ENCODE peak calls at places on chromosomes 5 and 9, in eight cellular contexts. One of them, this sample, is unnamed.

GRCh38 chr9:5510360-5510931 is at the start of gene PDCD1LG2:
- DNase-seq in adipocyte: peak; percentile 83
- DNase-seq in neural progenitor cell: no peak
- DNase-seq in fibroblast of lung: peak; percentile 81
- DNase-seq in astrocyte: peak; percentile 84
- DNase-seq in SK-N-SH: peak; percentile 32
- DNase-seq in GM12878: peak; percentile 76
- DNase-seq in endodermal cell: no peak
- DNase-seq in this sample: no peak

GRCh38 chr9:134481762-134482161 is 155.5 kb downstream of the RXRA start:
- DNase-seq in adipocyte: no peak
- DNase-seq in neural progenitor cell: no peak
- DNase-seq in fibroblast of lung: no peak
- DNase-seq in astrocyte: no peak
- DNase-seq in SK-N-SH: no peak
- DNase-seq in GM12878: no peak
- DNase-seq in endodermal cell: no peak
- DNase-seq in this sample: peak; percentile 53

GRCh38 chr9:116791314-116791713 is 104.2 kb downstream of the TRIM32 start:
- DNase-seq in adipocyte: no peak
- DNase-seq in neural progenitor cell: no peak
- DNase-seq in fibroblast of lung: peak; percentile 49
- DNase-seq in astrocyte: no peak
- DNase-seq in SK-N-SH: no peak
- DNase-seq in GM12878: no peak
- DNase-seq in endodermal cell: no peak
- DNase-seq in this sample: no peak

GRCh38 chr9:120711354-120711753 is 2.9 kb downstream of the MEGF9 start:
- DNase-seq in adipocyte: peak; percentile 28
- DNase-seq in neural progenitor cell: no peak
- DNase-seq in fibroblast of lung: peak; percentile 6
- DNase-seq in astrocyte: no peak
- DNase-seq in SK-N-SH: no peak
- DNase-seq in GM12878: no peak
- DNase-seq in endodermal cell: no peak
- DNase-seq in this sample: no peak

GRCh38 chr9:69324549-69325401 is at the start of gene ENTREP1:
- DNase-seq in adipocyte: peak; percentile 61
- DNase-seq in neural progenitor cell: peak; percentile 70
- DNase-seq in fibroblast of lung: peak; percentile 19
- DNase-seq in astrocyte: peak; percentile 42
- DNase-seq in SK-N-SH: peak; percentile 73
- DNase-seq in GM12878: no peak
- DNase-seq in endodermal cell: peak; percentile 90
- DNase-seq in this sample: peak; percentile 92

GRCh38 chr9:133370680-133371079 is 5.2 kb downstream of the SURF4 start:
- DNase-seq in adipocyte: no peak
- DNase-seq in neural progenitor cell: no peak
- DNase-seq in fibroblast of lung: no peak
- DNase-seq in astrocyte: no peak
- DNase-seq in SK-N-SH: no peak
- DNase-seq in GM12878: no peak
- DNase-seq in endodermal cell: no peak
- DNase-seq in this sample: no peak

GRCh38 chr9:114850871-114851270 is 45.0 kb upstream of the TNFSF15 start:
- DNase-seq in adipocyte: peak; percentile 84
- DNase-seq in neural progenitor cell: no peak
- DNase-seq in fibroblast of lung: no peak
- DNase-seq in astrocyte: peak; percentile 29
- DNase-seq in SK-N-SH: no peak
- DNase-seq in GM12878: no peak
- DNase-seq in endodermal cell: no peak
- DNase-seq in this sample: no peak

GRCh38 chr5:68932830-68933434 is 160.9 kb upstream of the SLC30A5 start:
- DNase-seq in adipocyte: no peak
- DNase-seq in neural progenitor cell: peak; percentile 49
- DNase-seq in fibroblast of lung: no peak
- DNase-seq in astrocyte: no peak
- DNase-seq in SK-N-SH: no peak
- DNase-seq in GM12878: no peak
- DNase-seq in endodermal cell: peak; percentile 55
- DNase-seq in this sample: no peak

GRCh38 chr5:76413746-76414145 is 10.7 kb downstream of the IQGAP2 start:
- DNase-seq in adipocyte: no peak
- DNase-seq in neural progenitor cell: no peak
- DNase-seq in fibroblast of lung: no peak
- DNase-seq in astrocyte: no peak
- DNase-seq in SK-N-SH: no peak
- DNase-seq in GM12878: no peak
- DNase-seq in endodermal cell: no peak
- DNase-seq in this sample: no peak

GRCh38 chr5:76419597-76419996 is 16.5 kb downstream of the IQGAP2 start:
- DNase-seq in adipocyte: no peak
- DNase-seq in neural progenitor cell: no peak
- DNase-seq in fibroblast of lung: no peak
- DNase-seq in astrocyte: no peak
- DNase-seq in SK-N-SH: no peak
- DNase-seq in GM12878: no peak
- DNase-seq in endodermal cell: no peak
- DNase-seq in this sample: no peak

GRCh38 chr5:76414788-76415187 is 11.7 kb downstream of the IQGAP2 start:
- DNase-seq in adipocyte: no peak
- DNase-seq in neural progenitor cell: no peak
- DNase-seq in fibroblast of lung: no peak
- DNase-seq in astrocyte: no peak
- DNase-seq in SK-N-SH: no peak
- DNase-seq in GM12878: no peak
- DNase-seq in endodermal cell: no peak
- DNase-seq in this sample: no peak

GRCh38 chr5:76412511-76412910 is 9.4 kb downstream of the IQGAP2 start:
- DNase-seq in adipocyte: no peak
- DNase-seq in neural progenitor cell: no peak
- DNase-seq in fibroblast of lung: no peak
- DNase-seq in astrocyte: no peak
- DNase-seq in SK-N-SH: no peak
- DNase-seq in GM12878: no peak
- DNase-seq in endodermal cell: no peak
- DNase-seq in this sample: no peak

GRCh38 chr5:76415855-76416254 is 12.8 kb downstream of the IQGAP2 start:
- DNase-seq in adipocyte: no peak
- DNase-seq in neural progenitor cell: no peak
- DNase-seq in fibroblast of lung: no peak
- DNase-seq in astrocyte: no peak
- DNase-seq in SK-N-SH: no peak
- DNase-seq in GM12878: no peak
- DNase-seq in endodermal cell: no peak
- DNase-seq in this sample: no peak
- H3K9ac ChIP-seq in adipocyte: no peak overlapping the region
- H3K9ac ChIP-seq in neural progenitor cell: no peak overlapping the region
- H3K9ac ChIP-seq in fibroblast of lung: no peak overlapping the region
- H3K9ac ChIP-seq in astrocyte: no peak overlapping the region
- H3K9ac ChIP-seq in SK-N-SH: no peak overlapping the region
- H3K9ac ChIP-seq in GM12878: no peak overlapping the region
- H3K9ac ChIP-seq in endodermal cell: no peak overlapping the region
- H3K9ac ChIP-seq in this sample: no peak overlapping the region

GRCh38 chr5:141422742-141423291 is 2.0 kb downstream of the PCDHGA11 start:
- DNase-seq in adipocyte: no peak
- DNase-seq in neural progenitor cell: no peak
- DNase-seq in fibroblast of lung: no peak
- DNase-seq in astrocyte: no peak
- DNase-seq in SK-N-SH: no peak
- DNase-seq in GM12878: no peak
- DNase-seq in endodermal cell: no peak
- DNase-seq in this sample: no peak

GRCh38 chr5:141421489-141421855 is 621 bp downstream of the PCDHGA11 start:
- DNase-seq in adipocyte: no peak
- DNase-seq in neural progenitor cell: no peak
- DNase-seq in fibroblast of lung: peak; percentile 34
- DNase-seq in astrocyte: no peak
- DNase-seq in SK-N-SH: no peak
- DNase-seq in GM12878: no peak
- DNase-seq in endodermal cell: no peak
- DNase-seq in this sample: no peak

GRCh38 chr5:141419074-141419880 is 1.6 kb upstream of the PCDHGA11 start:
- DNase-seq in adipocyte: no peak
- DNase-seq in neural progenitor cell: no peak
- DNase-seq in fibroblast of lung: no peak
- DNase-seq in astrocyte: no peak
- DNase-seq in SK-N-SH: no peak
- DNase-seq in GM12878: no peak
- DNase-seq in endodermal cell: no peak
- DNase-seq in this sample: no peak

DNA sequence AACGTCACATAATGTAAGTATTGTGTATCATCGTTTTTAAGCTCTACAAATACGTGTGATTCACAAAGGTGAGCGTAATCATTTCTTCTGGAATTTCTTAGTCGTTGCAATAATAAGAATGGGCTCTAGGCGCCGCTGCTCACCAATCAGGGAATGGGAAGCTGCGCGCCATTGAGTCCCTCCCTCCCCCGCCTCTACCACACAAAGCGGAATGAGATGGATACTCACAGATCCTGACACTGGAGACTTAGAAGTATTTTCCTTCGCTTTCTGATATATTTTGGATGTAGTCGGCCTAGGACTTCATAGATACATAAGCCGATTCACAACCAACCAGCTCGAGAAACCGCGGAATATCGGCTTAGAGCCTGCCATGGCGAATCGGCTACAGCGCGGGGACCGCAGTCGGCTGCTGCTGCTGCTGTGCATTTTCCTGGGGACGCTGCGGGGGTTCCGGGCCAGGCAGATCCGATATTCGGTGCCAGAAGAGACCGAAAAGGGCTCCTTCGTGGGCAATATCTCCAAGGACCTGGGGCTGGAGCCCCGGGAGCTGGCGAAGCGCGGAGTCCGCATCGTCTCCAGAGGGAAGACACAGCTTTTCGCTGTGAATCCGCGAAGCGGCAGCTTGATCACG is at the start of gene PCDHGA11:
- DNase-seq in adipocyte: peak; percentile 50
- DNase-seq in neural progenitor cell: peak; percentile 57
- DNase-seq in fibroblast of lung: peak; percentile 75
- DNase-seq in astrocyte: peak; percentile 38
- DNase-seq in SK-N-SH: no peak
- DNase-seq in GM12878: peak; percentile 37
- DNase-seq in endodermal cell: peak; percentile 92
- DNase-seq in this sample: no peak
- H3K9me3 ChIP-seq in adipocyte: peaks cover 44% of the 10 kb centered on the region
- H3K9me3 ChIP-seq in neural progenitor cell: peaks cover 77% of the 10 kb centered on the region
- H3K9me3 ChIP-seq in fibroblast of lung: peaks cover 11% of the 10 kb centered on the region
- H3K9me3 ChIP-seq in astrocyte: peaks cover 51% of the 10 kb centered on the region
- H3K9me3 ChIP-seq in SK-N-SH: peaks cover 22% of the 10 kb centered on the region
- H3K9me3 ChIP-seq in GM12878: peaks cover 15% of the 10 kb centered on the region
- H3K9me3 ChIP-seq in endodermal cell: peaks cover 68% of the 10 kb centered on the region
- H3K9me3 ChIP-seq in this sample: peaks cover 43% of the 10 kb centered on the region

GRCh38 chr5:1835431-1835830 is 34.2 kb downstream of the NDUFS6 start:
- DNase-seq in adipocyte: no peak
- DNase-seq in neural progenitor cell: no peak
- DNase-seq in fibroblast of lung: no peak
- DNase-seq in astrocyte: no peak
- DNase-seq in SK-N-SH: peak; percentile 15
- DNase-seq in GM12878: no peak
- DNase-seq in endodermal cell: no peak
- DNase-seq in this sample: peak; percentile 56

GRCh38 chr5:1834721-1835425 is 33.7 kb downstream of the NDUFS6 start:
- DNase-seq in adipocyte: no peak
- DNase-seq in neural progenitor cell: peak; percentile 52
- DNase-seq in fibroblast of lung: no peak
- DNase-seq in astrocyte: no peak
- DNase-seq in SK-N-SH: peak; percentile 29
- DNase-seq in GM12878: no peak
- DNase-seq in endodermal cell: no peak
- DNase-seq in this sample: peak; percentile 55

GRCh38 chr5:1832511-1833250 is 31.5 kb downstream of the NDUFS6 start:
- DNase-seq in adipocyte: no peak
- DNase-seq in neural progenitor cell: no peak
- DNase-seq in fibroblast of lung: no peak
- DNase-seq in astrocyte: no peak
- DNase-seq in SK-N-SH: peak; percentile 8
- DNase-seq in GM12878: no peak
- DNase-seq in endodermal cell: no peak
- DNase-seq in this sample: peak; percentile 56

GRCh38 chr5:1833264-1834021 is 32.2 kb downstream of the NDUFS6 start:
- DNase-seq in adipocyte: no peak
- DNase-seq in neural progenitor cell: no peak
- DNase-seq in fibroblast of lung: no peak
- DNase-seq in astrocyte: no peak
- DNase-seq in SK-N-SH: peak; percentile 29
- DNase-seq in GM12878: no peak
- DNase-seq in endodermal cell: no peak
- DNase-seq in this sample: peak; percentile 64

DNA sequence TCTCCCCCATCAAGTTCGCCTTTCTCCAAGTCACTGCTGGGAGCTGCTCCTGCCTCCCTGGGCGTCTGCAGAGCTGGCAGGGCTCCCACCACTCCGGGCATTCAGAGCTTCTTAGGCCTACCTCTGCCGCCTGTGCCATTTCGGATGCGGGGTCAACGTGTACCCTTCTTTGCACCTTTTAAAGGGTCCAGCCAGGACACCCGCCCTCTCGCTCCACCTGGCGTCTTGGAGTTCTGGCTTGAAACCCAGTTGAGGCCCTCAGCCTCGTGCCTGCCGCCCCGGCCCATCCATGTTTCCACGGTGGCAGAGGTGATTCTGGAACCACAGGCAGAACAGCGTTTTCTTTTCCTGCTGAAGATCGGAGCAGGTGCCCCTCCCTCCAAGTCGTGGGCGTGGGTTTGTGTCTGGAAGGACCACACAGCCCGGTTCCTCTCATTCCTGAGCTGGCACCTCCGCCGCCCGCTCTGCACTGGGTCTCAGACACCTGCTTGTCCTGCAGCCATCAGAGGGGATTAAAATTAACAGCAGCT is 32.9 kb downstream of the NDUFS6 start:
- DNase-seq in adipocyte: no peak
- DNase-seq in neural progenitor cell: peak; percentile 36
- DNase-seq in fibroblast of lung: no peak
- DNase-seq in astrocyte: no peak
- DNase-seq in SK-N-SH: no peak
- DNase-seq in GM12878: no peak
- DNase-seq in endodermal cell: no peak
- DNase-seq in this sample: peak; percentile 53
- H3K4me3 ChIP-seq in adipocyte: no peak overlapping the region
- H3K4me3 ChIP-seq in neural progenitor cell: no peak overlapping the region
- H3K4me3 ChIP-seq in fibroblast of lung: no peak overlapping the region
- H3K4me3 ChIP-seq in astrocyte: no peak overlapping the region
- H3K4me3 ChIP-seq in SK-N-SH: no peak overlapping the region
- H3K4me3 ChIP-seq in GM12878: no peak overlapping the region
- H3K4me3 ChIP-seq in endodermal cell: no peak overlapping the region
- H3K4me3 ChIP-seq in this sample: no peak overlapping the region

DNA sequence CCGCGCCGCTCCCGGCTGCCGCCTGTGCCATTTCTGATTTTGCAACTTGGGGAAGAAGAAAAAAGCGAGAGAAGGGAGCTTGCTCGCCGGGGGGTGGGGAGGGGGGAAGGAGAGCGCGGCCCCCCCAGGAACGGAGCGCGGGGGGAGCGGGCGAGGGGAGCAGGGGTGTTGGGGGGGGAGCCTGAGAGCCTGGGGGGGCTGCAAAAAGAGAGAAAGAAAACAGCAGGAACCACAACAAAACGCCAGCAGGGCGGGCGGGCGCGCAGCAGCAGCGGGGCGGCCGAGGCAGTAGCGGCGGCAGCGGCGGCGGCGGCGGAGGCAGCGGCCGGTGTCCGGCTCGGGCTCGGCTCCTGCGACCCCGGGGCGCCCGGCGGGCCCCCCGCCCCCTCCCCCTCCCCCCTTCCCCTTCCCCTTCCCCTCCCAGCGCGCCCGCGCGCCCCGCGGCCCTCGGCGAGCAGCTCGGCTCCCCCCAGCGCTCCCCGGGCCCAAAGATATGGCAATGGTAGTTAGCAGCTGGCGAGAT is 1.6 kb downstream of the NR2F1 start:
- DNase-seq in adipocyte: no peak
- DNase-seq in neural progenitor cell: peak; percentile 72
- DNase-seq in fibroblast of lung: no peak
- DNase-seq in astrocyte: no peak
- DNase-seq in SK-N-SH: peak; percentile 70
- DNase-seq in GM12878: no peak
- DNase-seq in endodermal cell: peak; percentile 78
- DNase-seq in this sample: peak; percentile 74
- H3K9ac ChIP-seq in adipocyte: peak overlapping the region; percentile 96
- H3K9ac ChIP-seq in neural progenitor cell: no peak overlapping the region
- H3K9ac ChIP-seq in fibroblast of lung: peak overlapping the region; percentile 87
- H3K9ac ChIP-seq in astrocyte: peak overlapping the region; percentile 97
- H3K9ac ChIP-seq in SK-N-SH: peak overlapping the region; percentile 80
- H3K9ac ChIP-seq in GM12878: no peak overlapping the region
- H3K9ac ChIP-seq in endodermal cell: no peak overlapping the region
- H3K9ac ChIP-seq in this sample: no peak overlapping the region

This sample was measured in kidney.